ENCODE peak calls at places on chromosomes 2 and 18, in seven cellular contexts. A, F, C, R, H, Y and S are unnamed samples.

GRCh38 chr2:26462511-26463251 is 15.2 kb downstream of the OTOF start:
- DNase-seq in A (no peak), F (peak), C (peak), R (peak), H (peak), Y (peak), S (no peak)

GRCh38 chr2:17270894-17271293 is 247.3 kb downstream of the RAD51AP2 start:
- DNase-seq in A (no peak), F (no peak), C (no peak), R (no peak), H (no peak), Y (no peak), S (no peak)

GRCh38 chr2:200843993-200844948 is 20.2 kb downstream of the CLK1 start:
- DNase-seq in A (no peak), F (no peak), C (no peak), R (no peak), H (no peak), Y (no peak), S (no peak)

GRCh38 chr2:128502638-128503246 is 184.1 kb upstream of the HS6ST1 start:
- DNase-seq in A (peak), F (no peak), C (no peak), R (no peak), H (no peak), Y (no peak), S (no peak)

GRCh38 chr2:21916934-21917522 is 793.3 kb downstream of the TDRD15 start:
- DNase-seq in A (no peak), F (no peak), C (no peak), R (peak), H (peak), Y (no peak), S (no peak)

GRCh38 chr2:229257980-229258379 is 13.1 kb downstream of the PID1 start:
- DNase-seq in A (peak), F (peak), C (no peak), R (no peak), H (no peak), Y (no peak), S (no peak)

GRCh38 chr2:127049927-127050802 is 56.8 kb downstream of the BIN1 start:
- DNase-seq in A (peak), F (no peak), C (no peak), R (peak), H (peak), Y (no peak), S (peak)

GRCh38 chr2:49248506-49248905 is 94.2 kb upstream of the FSHR start:
- DNase-seq in A (no peak), F (no peak), C (no peak), R (peak), H (peak), Y (no peak), S (no peak)

GRCh38 chr2:174901075-174901474 is 104.1 kb downstream of the CHN1 start:
- DNase-seq in A (no peak), F (no peak), C (no peak), R (peak), H (peak), Y (no peak), S (peak)

GRCh38 chr18:907880-908512 is 3.3 kb downstream of the ADCYAP1 start:
- DNase-seq in A (no peak), F (no peak), C (no peak), R (no peak), H (no peak), Y (no peak), S (no peak)

GRCh38 chr2:44839370-44839769 is 102.1 kb upstream of the SIX3 start:
- DNase-seq in A (no peak), F (no peak), C (no peak), R (no peak), H (no peak), Y (no peak), S (no peak)

GRCh38 chr2:129061079-129061785 is 742.6 kb upstream of the HS6ST1 start:
- DNase-seq in A (no peak), F (no peak), C (no peak), R (peak), H (peak), Y (no peak), S (no peak)

GRCh38 chr2:101696272-101697123 is 1.0 kb upstream of the MAP4K4 start:
- DNase-seq in A (no peak), F (peak), C (no peak), R (peak), H (no peak), Y (peak), S (no peak)

GRCh38 chr2:106098081-106098480 is 96.0 kb downstream of the UXS1 start:
- DNase-seq in A (no peak), F (no peak), C (no peak), R (peak), H (no peak), Y (no peak), S (peak)

GRCh38 chr2:98148968-98149697 is 62.2 kb downstream of the VWA3B start:
- DNase-seq in A (no peak), F (no peak), C (peak), R (peak), H (peak), Y (peak), S (no peak)

GRCh38 chr2:106193491-106193976 is 567 bp downstream of the UXS1 start:
- DNase-seq in A (peak), F (no peak), C (no peak), R (no peak), H (no peak), Y (peak), S (no peak)

GRCh38 chr2:121605820-121606733 is 43.2 kb downstream of the CLASP1 start:
- DNase-seq in A (no peak), F (no peak), C (no peak), R (no peak), H (peak), Y (no peak), S (no peak)

GRCh38 chr2:241801611-241802420 is 7.2 kb upstream of the NEU4 start:
- DNase-seq in A (no peak), F (no peak), C (no peak), R (no peak), H (no peak), Y (peak), S (no peak)

GRCh38 chr2:9136997-9137819 is 69.4 kb upstream of the ASAP2 start:
- DNase-seq in A (no peak), F (no peak), C (no peak), R (no peak), H (no peak), Y (no peak), S (no peak)

GRCh38 chr2:158686166-158686792 is 108.8 kb upstream of the DAPL1 start:
- DNase-seq in A (no peak), F (no peak), C (no peak), R (peak), H (peak), Y (no peak), S (no peak)

GRCh38 chr18:31325051-31325450 is 7.1 kb downstream of the DSG1 start:
- DNase-seq in A (no peak), F (peak), C (no peak), R (peak), H (peak), Y (no peak), S (no peak)

GRCh38 chr18:54357660-54358494 is at the start of the genes C18orf54 and STARD6:
- DNase-seq in A (peak), F (peak), C (peak), R (peak), H (peak), Y (peak), S (peak)

GRCh38 chr18:68397241-68398035 is 317.5 kb downstream of the TMX3 start:
- DNase-seq in A (no peak), F (no peak), C (no peak), R (no peak), H (peak), Y (no peak), S (no peak)

GRCh38 chr2:45612265-45612664 is 1.2 kb upstream of the SRBD1 start:
- DNase-seq in A (no peak), F (no peak), C (no peak), R (no peak), H (no peak), Y (no peak), S (no peak)

GRCh38 chr2:122635649-122636496 is 880.4 kb downstream of the TSN start:
- DNase-seq in A (no peak), F (no peak), C (no peak), R (peak), H (no peak), Y (no peak), S (no peak)

GRCh38 chr2:73291093-73291460 is 2.3 kb downstream of the EGR4 start:
- DNase-seq in A (no peak), F (no peak), C (no peak), R (peak), H (peak), Y (no peak), S (peak)

GRCh38 chr18:38445485-38446145 is 880.0 kb upstream of the CELF4 start:
- DNase-seq in A (no peak), F (no peak), C (no peak), R (no peak), H (no peak), Y (no peak), S (no peak)

GRCh38 chr2:26805241-26805676 is 19.4 kb downstream of the CENPA start:
- DNase-seq in A (no peak), F (no peak), C (peak), R (peak), H (peak), Y (no peak), S (no peak)

GRCh38 chr18:64254399-64255093 is 105.7 kb upstream of the LINC00305 start:
- DNase-seq in A (no peak), F (no peak), C (no peak), R (no peak), H (no peak), Y (no peak), S (no peak)

GRCh38 chr2:220117010-220117409 is 489.6 kb downstream of the SLC4A3 start:
- DNase-seq in A (no peak), F (no peak), C (no peak), R (peak), H (no peak), Y (no peak), S (no peak)

GRCh38 chr2:156192468-156192867 is 140.1 kb downstream of the NR4A2 start:
- DNase-seq in A (no peak), F (no peak), C (no peak), R (no peak), H (no peak), Y (no peak), S (no peak)

GRCh38 chr2:107392241-107392704 is 434.4 kb upstream of the RGPD4 start:
- DNase-seq in A (no peak), F (no peak), C (no peak), R (no peak), H (no peak), Y (no peak), S (no peak)

GRCh38 chr2:28300489-28300888 is 92.2 kb upstream of the FOSL2 start:
- DNase-seq in A (no peak), F (no peak), C (no peak), R (peak), H (peak), Y (no peak), S (no peak)

GRCh38 chr2:120729410-120730052 is 6.1 kb upstream of the GLI2 start:
- DNase-seq in A (peak), F (no peak), C (peak), R (peak), H (peak), Y (no peak), S (no peak)

GRCh38 chr2:46718797-46719196 is 196.8 kb downstream of the MCFD2 start:
- DNase-seq in A (no peak), F (no peak), C (no peak), R (no peak), H (no peak), Y (no peak), S (no peak)

GRCh38 chr2:60271096-60271495 is 282.4 kb downstream of the BCL11A start:
- DNase-seq in A (no peak), F (no peak), C (no peak), R (no peak), H (no peak), Y (no peak), S (no peak)

GRCh38 chr18:13800505-13801259 is 23.3 kb upstream of the MC5R start:
- DNase-seq in A (no peak), F (no peak), C (peak), R (peak), H (peak), Y (peak), S (peak)
- H3K4me3 ChIP-seq in A (peak), F (peak), C (peak), R (peak), H (peak), Y (no peak), S (no peak)

GRCh38 chr2:43082878-43083261 is 143.5 kb downstream of the ZFP36L2 start:
- DNase-seq in A (no peak), F (no peak), C (no peak), R (no peak), H (no peak), Y (no peak), S (no peak)
- H3K4me3 ChIP-seq in A (no peak), F (no peak), C (no peak), R (no peak), H (no peak), Y (no peak), S (no peak)

DNA sequence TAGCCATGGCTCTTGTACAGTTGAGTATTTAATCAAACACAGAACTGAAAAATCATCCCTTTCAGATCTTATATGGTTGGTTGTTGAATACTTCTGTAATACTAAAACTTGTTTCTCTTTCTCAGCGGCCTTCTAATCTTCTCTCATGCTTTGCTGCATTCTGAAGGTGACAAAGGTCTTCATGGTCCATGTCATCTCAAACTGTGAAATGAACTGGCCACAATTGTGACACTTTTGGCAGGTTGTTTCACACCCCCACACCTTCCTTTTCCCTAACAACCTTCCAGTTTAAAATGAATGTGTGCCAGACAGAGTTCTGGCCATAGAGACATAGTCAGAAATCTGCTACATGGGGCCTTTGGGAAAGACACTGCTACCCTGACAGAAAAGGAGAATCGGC is 106.7 kb downstream of the PIGN start:
- DNase-seq in A (no peak), F (no peak), C (no peak), R (no peak), H (no peak), Y (no peak), S (no peak)
- H3K4me3 ChIP-seq in A (no peak), F (no peak), C (no peak), R (no peak), H (no peak), Y (no peak), S (no peak)

GRCh38 chr18:23487738-23488625 is 15.3 kb upstream of the RMC1 start:
- DNase-seq in A (no peak), F (no peak), C (no peak), R (peak), H (peak), Y (no peak), S (peak)
- H3K4me3 ChIP-seq in A (peak), F (no peak), C (no peak), R (no peak), H (no peak), Y (no peak), S (peak)

GRCh38 chr2:72263043-72263780 is 115.5 kb upstream of the CYP26B1 start:
- DNase-seq in A (no peak), F (no peak), C (no peak), R (no peak), H (peak), Y (no peak), S (no peak)

DNA sequence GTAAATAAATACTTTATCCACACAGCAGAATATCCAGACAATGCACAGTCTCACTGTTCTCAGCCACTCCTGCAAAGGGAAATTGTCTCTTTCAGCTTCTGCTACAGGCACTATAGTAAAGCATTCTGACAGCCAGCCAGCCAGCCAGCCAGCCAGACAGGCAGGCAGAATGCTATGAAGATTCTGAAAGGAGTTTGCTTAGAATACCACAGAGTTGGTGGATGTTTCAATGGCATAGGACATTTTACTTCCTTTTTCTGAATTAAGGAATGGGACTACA is 116.1 kb upstream of the CYP26B1 start:
- DNase-seq in A (no peak), F (no peak), C (no peak), R (no peak), H (no peak), Y (no peak), S (no peak)
- H3K4me3 ChIP-seq in A (no peak), F (no peak), C (no peak), R (no peak), H (no peak), Y (no peak), S (no peak)

GRCh38 chr2:2705871-2706270 is 374.8 kb upstream of the MYT1L start:
- DNase-seq in A (no peak), F (no peak), C (no peak), R (no peak), H (no peak), Y (no peak), S (no peak)
- H3K4me3 ChIP-seq in A (no peak), F (no peak), C (no peak), R (no peak), H (no peak), Y (no peak), S (no peak)

DNA sequence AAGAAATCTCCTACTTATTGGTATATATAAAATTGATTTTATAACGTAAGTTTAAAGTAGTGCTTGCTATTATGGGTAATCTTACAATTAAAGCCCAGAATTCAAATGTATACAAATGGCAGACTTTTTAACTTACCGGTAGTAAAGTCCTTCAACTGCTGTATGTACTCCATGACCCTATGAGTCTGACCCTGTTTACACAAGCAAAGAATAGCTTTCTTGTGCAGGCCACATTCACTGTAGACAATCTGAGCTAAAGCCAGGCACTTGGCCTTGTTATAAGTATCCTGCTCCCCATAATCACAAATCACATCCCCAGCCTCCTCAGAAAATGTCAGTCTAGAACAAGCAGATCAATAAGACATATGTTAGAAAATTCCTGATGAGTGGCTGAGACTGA is 51.7 kb downstream of the CLHC1 start:
- DNase-seq in A (no peak), F (no peak), C (no peak), R (no peak), H (no peak), Y (no peak), S (no peak)
- H3K4me3 ChIP-seq in A (no peak), F (no peak), C (no peak), R (no peak), H (no peak), Y (no peak), S (no peak)

GRCh38 chr2:166786707-166787106 is 101.6 kb upstream of the XIRP2 start:
- DNase-seq in A (no peak), F (no peak), C (no peak), R (no peak), H (no peak), Y (no peak), S (no peak)
- H3K4me3 ChIP-seq in A (no peak), F (no peak), C (no peak), R (no peak), H (no peak), Y (no peak), S (no peak)

GRCh38 chr2:119201815-119202214 is 21.8 kb upstream of the STEAP3 start:
- DNase-seq in A (no peak), F (no peak), C (no peak), R (no peak), H (no peak), Y (no peak), S (no peak)
- H3K4me3 ChIP-seq in A (no peak), F (no peak), C (no peak), R (no peak), H (no peak), Y (no peak), S (no peak)